ENCODE peak calls at places on chromosomes 3 and 15, in ten cellular contexts. U is HCT116, E is NCI-H460, N is activated T-helper 1 cell treated with Interleukin-2 at 50 U/mL for 16 hours, B is fibroblast of lung, Y is ACHN, Z is prostate gland, T is MCF 10A, X is nucleus accumbens, P is NCI-H510A treated with DMSO at 0.1 percent for 48 hours. L is an unnamed sample.

GRCh38 chr3:153210116-153210515 is 48.1 kb downstream of the RAP2B start:
- DNase-seq in E (no peak), N (no peak), Z (no peak), T (peak), U (peak), B (peak), X (no peak), P (no peak), Y (no peak), L (no peak)

GRCh38 chr3:48715179-48715800 is 1.7 kb downstream of the IP6K2 start:
- DNase-seq in U (no peak), E (no peak), B (no peak), T (peak), P (no peak), Y (peak), Z (peak), X (no peak), N (no peak), L (no peak)

GRCh38 chr3:72270072-72270611 is 485.2 kb upstream of the PROK2 start:
- DNase-seq in P (no peak), U (peak), N (no peak), E (peak), T (peak), B (peak), Z (peak), Y (peak), X (no peak), L (peak)

GRCh38 chr3:190303887-190304286 is 18.4 kb downstream of the CLDN1 start:
- DNase-seq in B (no peak), T (peak), P (no peak), E (no peak), Y (no peak), U (no peak), Z (no peak), X (no peak), N (no peak), L (no peak)

GRCh38 chr3:128322030-128323022 is 144.4 kb downstream of the DNAJB8 start:
- DNase-seq in P (no peak), E (peak), T (peak), X (no peak), Y (peak), B (peak), U (no peak), N (peak), Z (no peak), L (no peak)

GRCh38 chr3:132276228-132276906 is 40.8 kb upstream of the ACP3 start:
- DNase-seq in Z (no peak), X (no peak), N (no peak), B (no peak), E (no peak), P (no peak), T (no peak), Y (no peak), U (no peak), L (no peak)

GRCh38 chr3:188309437-188310269 is 155.7 kb downstream of the LPP start:
- DNase-seq in U (no peak), N (no peak), E (no peak), Y (no peak), X (no peak), P (no peak), Z (no peak), B (no peak), T (no peak), L (no peak)

GRCh38 chr3:58351920-58352319 is 19.2 kb downstream of the PXK start:
- DNase-seq in N (no peak), E (no peak), T (no peak), B (no peak), X (no peak), U (no peak), Z (no peak), P (no peak), Y (no peak), L (no peak)

GRCh38 chr3:193782280-193782654 is 189.3 kb downstream of the OPA1 start:
- DNase-seq in X (no peak), E (no peak), U (peak), Y (peak), B (no peak), N (no peak), T (peak), P (peak), Z (peak), L (peak)

GRCh38 chr15:51621917-51622268 is 678 bp downstream of the DMXL2 start:
- DNase-seq in T (peak), N (peak), Y (peak), E (peak), P (peak), Z (peak), X (peak), B (peak), U (peak), L (no peak)

GRCh38 chr15:70212288-70212962 is 114.7 kb upstream of the TLE3 start:
- DNase-seq in P (peak), U (no peak), E (no peak), T (no peak), X (no peak), Z (no peak), Y (no peak), N (no peak), B (no peak), L (no peak)

GRCh38 chr3:56291953-56292352 is 176.3 kb downstream of the ERC2 start:
- DNase-seq in X (no peak), Z (no peak), T (peak), B (no peak), N (no peak), E (no peak), Y (no peak), U (no peak), P (no peak), L (peak)

GRCh38 chr3:138118863-138119766 is 3.7 kb upstream of the DZIP1L start:
- DNase-seq in Y (peak), P (peak), U (peak), B (peak), T (peak), E (peak), Z (peak), X (peak), N (no peak), L (no peak)

GRCh38 chr3:99866167-99866810 is 48.6 kb downstream of the CMSS1 start:
- DNase-seq in E (no peak), U (no peak), T (peak), Z (no peak), X (no peak), B (peak), N (no peak), Y (peak), P (no peak), L (peak)

GRCh38 chr15:46685096-46685495 is 1032.2 kb upstream of the SEMA6D start:
- DNase-seq in E (no peak), Y (no peak), B (no peak), P (no peak), T (no peak), Z (no peak), U (no peak), X (no peak), N (no peak), L (no peak)

GRCh38 chr15:88890495-88890894 is 4.8 kb downstream of the HAPLN3 start:
- DNase-seq in Z (no peak), E (no peak), T (no peak), N (no peak), X (no peak), P (no peak), Y (no peak), U (no peak), B (no peak), L (no peak)

GRCh38 chr3:112769624-112770023 is 77.0 kb downstream of the CD200R1L start:
- DNase-seq in Y (no peak), B (no peak), Z (no peak), U (no peak), N (no peak), E (no peak), T (no peak), X (no peak), P (no peak), L (no peak)

GRCh38 chr3:141875893-141876380 is 506 bp upstream of the ATP1B3 start:
- DNase-seq in P (peak), T (peak), Y (peak), X (peak), B (peak), N (peak), U (peak), Z (peak), E (peak), L (no peak)

GRCh38 chr3:27354161-27354560 is 15.0 kb downstream of the NEK10 start:
- DNase-seq in E (no peak), P (no peak), U (no peak), T (no peak), B (no peak), Z (no peak), Y (no peak), N (no peak), X (no peak), L (no peak)

GRCh38 chr3:185688808-185689207 is 102.7 kb downstream of the SENP2 start:
- DNase-seq in X (no peak), E (peak), B (peak), N (no peak), Y (peak), P (no peak), T (peak), U (peak), Z (no peak), L (peak)

GRCh38 chr15:44215594-44215993 is 20.5 kb upstream of the FRMD5 start:
- DNase-seq in P (no peak), T (peak), B (peak), U (peak), Y (peak), Z (no peak), E (no peak), X (no peak), N (no peak), L (no peak)

GRCh38 chr15:65066635-65067333 is 1.0 kb downstream of the RASL12 start:
- DNase-seq in N (no peak), P (no peak), U (no peak), B (no peak), Z (no peak), Y (no peak), T (no peak), X (no peak), E (no peak), L (no peak)

GRCh38 chr3:40337136-40338108 is 27.9 kb downstream of the EIF1B start:
- DNase-seq in E (no peak), Y (no peak), T (peak), P (no peak), N (no peak), Z (no peak), B (no peak), X (no peak), U (no peak), L (no peak)

GRCh38 chr3:197847866-197848401 is 56.9 kb downstream of the LRCH3 start:
- DNase-seq in B (peak), P (peak), U (no peak), X (no peak), E (no peak), N (no peak), T (no peak), Y (no peak), Z (peak), L (no peak)

GRCh38 chr3:13234155-13234505 is 160.9 kb upstream of the IQSEC1 start:
- DNase-seq in Z (no peak), U (no peak), P (no peak), E (no peak), Y (no peak), T (no peak), B (no peak), X (no peak), N (no peak), L (no peak)

GRCh38 chr3:113097821-113098516 is 107.2 kb downstream of the GTPBP8 start:
- DNase-seq in U (peak), N (no peak), X (no peak), Z (no peak), E (peak), Y (peak), T (peak), B (peak), P (no peak), L (peak)

GRCh38 chr3:4846529-4846928 is 132.7 kb upstream of the BHLHE40 start:
- DNase-seq in Z (no peak), B (no peak), U (no peak), T (no peak), X (no peak), Y (no peak), P (no peak), N (no peak), E (no peak), L (no peak)

GRCh38 chr3:188077160-188077812 is 76.7 kb upstream of the LPP start:
- DNase-seq in X (no peak), Z (peak), E (no peak), U (no peak), N (no peak), T (no peak), P (no peak), B (no peak), Y (no peak), L (no peak)

GRCh38 chr3:162799910-162800309 is 1303.3 kb downstream of the OTOL1 start:
- DNase-seq in Y (peak), Z (no peak), N (no peak), P (no peak), X (no peak), E (no peak), U (no peak), B (peak), T (no peak), L (no peak)

GRCh38 chr3:72490688-72491430 is 357.4 kb downstream of the SHQ1 start:
- DNase-seq in X (no peak), Z (no peak), T (no peak), B (no peak), Y (no peak), P (no peak), E (no peak), U (no peak), N (no peak), L (no peak)